ENCODE peak calls at places on chromosomes 4 and X, in four cellular contexts. V, T, Y and E are unnamed samples.
A peak's percentile ranks its signal among the peaks of the same experiment; 100 is the strongest.

GRCh38 chr4:23959401-23960148 is 69.7 kb upstream of the PPARGC1A start:
- DNase-seq in V (no peak), T (no peak), Y (no peak), E (no peak)

GRCh38 chr4:4269326-4269725 is 20.6 kb downstream of the LYAR start:
- DNase-seq in V (no peak), T (no peak), Y (no peak), E (no peak)

GRCh38 chr4:140724780-140725179 is 31.4 kb downstream of the TBC1D9 start:
- DNase-seq in V (no peak), T (no peak), Y (no peak), E (peak; percentile 11)

GRCh38 chr4:140286503-140286902 is 86.9 kb upstream of the SCOC start:
- DNase-seq in V (no peak), T (no peak), Y (no peak), E (no peak)

GRCh38 chr4:150794706-150795105 is 212.8 kb downstream of the MAB21L2 start:
- DNase-seq in V (no peak), T (no peak), Y (no peak), E (peak; percentile 8)

GRCh38 chrX:104428231-104428630 is 137.8 kb upstream of the IL1RAPL2 start:
- DNase-seq in V (no peak), T (no peak), Y (no peak), E (no peak)

GRCh38 chr4:137660211-137660610 is 127.9 kb upstream of the PCDH18 start:
- DNase-seq in V (no peak), T (no peak), Y (no peak), E (peak; percentile 51)

GRCh38 chr4:55386073-55386472 is 9.7 kb upstream of the TMEM165 start:
- DNase-seq in V (peak; percentile 13), T (no peak), Y (no peak), E (peak; percentile 50)

GRCh38 chrX:129686422-129686948 is 31.7 kb upstream of the APLN start:
- DNase-seq in V (no peak), T (no peak), Y (no peak), E (peak; percentile 5)

GRCh38 chrX:44506688-44507087 is 36.0 kb downstream of the FUNDC1 start:
- DNase-seq in V (no peak), T (no peak), Y (no peak), E (no peak)

GRCh38 chrX:119502727-119503483 is 34.7 kb downstream of the SLC25A5 start:
- DNase-seq in V (peak; percentile 65), T (peak; percentile 96), Y (no peak), E (peak; percentile 38)

GRCh38 chrX:70554081-70554480 is 109.4 kb downstream of the DLG3 start:
- DNase-seq in V (peak; percentile 16), T (peak; percentile 8), Y (no peak), E (peak; percentile 28)

GRCh38 chr4:7161721-7162214 is 30.6 kb upstream of the SORCS2 start:
- DNase-seq in V (no peak), T (no peak), Y (no peak), E (no peak)

GRCh38 chr4:26839534-26839951 is 21.1 kb upstream of the STIM2 start:
- DNase-seq in V (no peak), T (no peak), Y (no peak), E (peak; percentile 33)

GRCh38 chr4:3054169-3054759 is 20.1 kb downstream of the HTT-AS start:
- DNase-seq in V (no peak), T (no peak), Y (no peak), E (no peak)

GRCh38 chr4:16844796-16845586 is 53.5 kb downstream of the LDB2 start:
- DNase-seq in V (peak; percentile 32), T (no peak), Y (no peak), E (peak; percentile 85)

GRCh38 chr4:43089730-43090129 is 197.2 kb downstream of the GRXCR1 start:
- DNase-seq in V (no peak), T (no peak), Y (no peak), E (peak; percentile 28)

GRCh38 chr4:185956546-185956945 is 112.4 kb upstream of the TLR3 start:
- DNase-seq in V (no peak), T (no peak), Y (no peak), E (no peak)

GRCh38 chrX:153974003-153974725 is 1.6 kb downstream of the TMEM187 start:
- DNase-seq in V (no peak), T (no peak), Y (no peak), E (no peak)

GRCh38 chr4:151537726-151538125 is 128.8 kb downstream of the FHIP1A start:
- DNase-seq in V (no peak), T (no peak), Y (no peak), E (no peak)

GRCh38 chr4:176387571-176387970 is 67.8 kb downstream of the SPCS3 start:
- DNase-seq in V (no peak), T (no peak), Y (no peak), E (peak; percentile 62)

DNA sequence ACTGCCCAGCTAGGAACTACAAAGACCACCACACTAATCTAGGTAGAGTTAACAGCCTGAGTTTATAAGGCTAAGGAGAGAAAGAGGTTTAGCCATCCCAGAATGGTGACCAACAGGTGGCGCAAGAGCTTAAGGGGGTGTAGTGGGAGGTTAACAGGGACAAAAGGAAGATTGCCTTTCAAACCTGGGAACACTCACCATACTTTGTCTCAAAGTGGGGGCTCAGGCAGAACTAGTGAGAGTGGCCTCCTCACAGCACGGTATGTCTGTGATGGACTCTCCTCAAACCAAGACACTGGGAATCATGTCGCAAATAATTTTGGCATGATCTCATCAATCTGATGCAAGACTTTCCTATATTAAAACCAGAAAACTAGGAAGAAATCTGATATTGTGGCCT is 23.4 kb downstream of the CCNI start:
- DNase-seq in V (peak; percentile 35), T (peak; percentile 38), Y (no peak), E (peak; percentile 69)
- TF ChIP-seq SMC3 in V (peak; percentile 54), T (peak; percentile 7), Y (peak; percentile 72), E (no peak)

GRCh38 chrX:123803331-123803983 is 56.4 kb upstream of the XIAP start:
- DNase-seq in V (peak; percentile 97), T (peak; percentile 95), Y (no peak), E (peak; percentile 75)
- TF ChIP-seq CEBPB in V (no peak), T (no peak), Y (no peak), E (no peak)

GRCh38 chr4:73869130-73870055 is at the start of gene CXCL1:
- DNase-seq in V (no peak), T (peak; percentile 19), Y (no peak), E (no peak)

GRCh38 chr4:73867783-73868182 is 1.4 kb upstream of the CXCL1 start:
- DNase-seq in V (no peak), T (peak; percentile 68), Y (no peak), E (no peak)

GRCh38 chr4:73870260-73870659 is 1.1 kb downstream of the CXCL1 start:
- DNase-seq in V (no peak), T (peak; percentile 48), Y (no peak), E (no peak)

GRCh38 chr4:73866236-73866635 is 3.0 kb upstream of the CXCL1 start:
- DNase-seq in V (no peak), T (no peak), Y (no peak), E (no peak)

GRCh38 chr4:73868206-73869129 is 725 bp upstream of the CXCL1 start:
- DNase-seq in V (no peak), T (peak; percentile 27), Y (no peak), E (no peak)
- TF ChIP-seq SMC3 in V (no peak), T (no peak), Y (no peak), E (no peak)

DNA sequence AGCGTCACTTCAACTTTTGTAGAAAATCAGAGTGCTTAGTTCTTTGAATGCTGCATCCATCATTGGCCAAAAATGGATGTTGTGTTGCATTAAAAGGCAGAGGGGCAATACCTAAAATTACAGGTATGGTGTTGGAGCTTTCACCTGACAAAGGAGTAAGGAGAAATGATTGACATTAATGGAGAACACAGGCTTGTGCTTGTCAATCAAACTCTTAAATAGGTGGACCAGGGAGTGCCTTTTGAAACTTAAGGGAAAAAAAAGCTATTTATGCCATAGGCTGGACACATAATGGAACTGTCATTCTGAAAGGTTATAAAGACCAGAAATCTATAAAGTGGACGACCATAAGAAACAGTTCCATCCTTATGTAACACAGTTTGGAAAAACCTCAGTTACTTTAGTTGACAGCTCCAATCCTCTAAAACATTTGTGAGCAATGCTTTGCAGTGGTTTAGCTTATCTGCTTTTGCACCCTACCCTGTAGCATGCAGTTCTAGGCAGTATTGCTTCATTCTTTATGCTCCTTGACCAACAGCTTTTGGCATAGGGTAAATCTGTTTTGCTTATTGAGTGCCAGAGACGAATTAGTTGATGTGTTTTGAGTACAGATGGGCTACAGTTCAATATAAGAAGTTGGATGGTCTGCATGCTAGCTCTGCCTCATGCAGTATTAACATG is 2.4 kb downstream of the HADH start:
- DNase-seq in V (no peak), T (no peak), Y (no peak), E (peak; percentile 15)
- TF ChIP-seq CEBPB in V (peak; percentile 80), T (no peak), Y (no peak), E (peak; percentile 69)

DNA sequence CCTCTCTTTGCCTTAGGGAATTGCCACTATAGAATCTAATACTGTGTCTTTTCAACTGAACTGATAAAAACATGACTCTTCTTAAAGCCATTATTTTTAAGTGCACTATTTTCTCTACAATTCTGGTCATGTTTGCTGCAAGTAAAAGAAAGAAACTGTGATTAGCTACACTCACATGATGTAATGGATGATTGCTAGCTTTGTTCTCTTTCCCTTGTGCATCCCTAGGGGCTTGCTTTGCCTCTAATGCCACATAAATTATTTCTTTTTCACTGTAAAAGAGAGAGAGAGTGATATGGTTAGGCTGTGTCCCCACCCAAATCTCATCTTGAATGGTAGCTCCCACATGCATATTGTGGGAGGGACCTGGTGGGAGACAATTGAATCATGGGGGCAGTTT is 630.1 kb upstream of the NR3C2 start:
- DNase-seq in V (no peak), T (no peak), Y (no peak), E (no peak)
- TF ChIP-seq SMC3 in V (no peak), T (no peak), Y (no peak), E (no peak)

DNA sequence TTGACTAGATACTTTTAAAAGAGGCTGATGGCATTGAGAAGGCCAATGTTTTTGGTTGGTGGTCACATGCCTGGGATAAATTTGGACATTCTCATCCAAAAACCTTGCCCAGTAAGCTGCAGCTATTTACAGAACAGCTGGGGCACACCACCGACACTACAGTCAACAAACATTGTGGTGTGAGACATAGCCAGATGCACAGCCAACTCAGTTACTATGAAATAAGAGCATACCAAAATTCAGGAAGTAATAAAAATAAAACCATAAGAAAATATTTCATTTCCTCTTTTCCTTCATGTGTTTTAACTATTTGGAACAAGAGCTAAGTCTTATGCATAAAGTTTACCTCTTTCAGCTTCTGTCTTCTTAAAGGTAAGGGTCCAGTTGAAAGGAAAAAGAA is 8.8 kb downstream of the PPM1K start:
- DNase-seq in V (no peak), T (no peak), Y (no peak), E (peak; percentile 11)
- TF ChIP-seq CEBPB in V (no peak), T (no peak), Y (no peak), E (no peak)

GRCh38 chrX:10636337-10636736 is 16.0 kb upstream of the MID1 start:
- DNase-seq in V (no peak), T (peak; percentile 81), Y (no peak), E (peak; percentile 68)
- TF ChIP-seq SMC3 in V (no peak), T (peak; percentile 93), Y (no peak), E (peak; percentile 86)

GRCh38 chrX:10017866-10018265 is 50.7 kb downstream of the CLDN34 start:
- DNase-seq in V (peak; percentile 81), T (peak; percentile 72), Y (no peak), E (peak; percentile 65)
- TF ChIP-seq CEBPB in V (no peak), T (no peak), Y (no peak), E (no peak)